ENCODE peak calls at places on chromosomes 11 and 22, in seven cellular contexts. One of them, this sample, is unnamed.

GRCh38 chr11:17386331-17387084 is 2.0 kb downstream of the KCNJ11 start:
- DNase-seq in NCI-H187: peak
- DNase-seq in right atrium auricular region: no peak
- DNase-seq in MM.1S: peak
- DNase-seq in skeletal muscle cell: no peak
- DNase-seq in sciatic nerve: no peak
- DNase-seq in stimulated activated CD4-positive, alpha-beta T cell treated with anti-CD3 and anti-CD28 coated beads, Interleukin-2, amount 100 ng/mL, for 24 hours: peak
- DNase-seq in this sample: no peak

GRCh38 chr11:32018672-32019071 is 72.2 kb upstream of the RCN1 start:
- DNase-seq in right atrium auricular region: no peak
- DNase-seq in sciatic nerve: no peak
- DNase-seq in stimulated activated CD4-positive, alpha-beta T cell treated with anti-CD3 and anti-CD28 coated beads, Interleukin-2, amount 100 ng/mL, for 24 hours: no peak
- DNase-seq in NCI-H187: no peak
- DNase-seq in MM.1S: no peak
- DNase-seq in skeletal muscle cell: no peak
- DNase-seq in this sample: no peak

GRCh38 chr22:50250555-50251471 is at the start of gene HDAC10:
- DNase-seq in sciatic nerve: peak
- DNase-seq in skeletal muscle cell: no peak
- DNase-seq in MM.1S: peak
- DNase-seq in stimulated activated CD4-positive, alpha-beta T cell treated with anti-CD3 and anti-CD28 coated beads, Interleukin-2, amount 100 ng/mL, for 24 hours: peak
- DNase-seq in NCI-H187: no peak
- DNase-seq in right atrium auricular region: no peak
- DNase-seq in this sample: no peak

GRCh38 chr11:86800076-86800955 is at the start of gene PRSS23:
- DNase-seq in right atrium auricular region: no peak
- DNase-seq in sciatic nerve: peak
- DNase-seq in stimulated activated CD4-positive, alpha-beta T cell treated with anti-CD3 and anti-CD28 coated beads, Interleukin-2, amount 100 ng/mL, for 24 hours: peak
- DNase-seq in MM.1S: peak
- DNase-seq in NCI-H187: no peak
- DNase-seq in skeletal muscle cell: no peak
- DNase-seq in this sample: no peak

GRCh38 chr11:105740164-105740903 is 130.5 kb downstream of the GRIA4 start:
- DNase-seq in MM.1S: peak
- DNase-seq in stimulated activated CD4-positive, alpha-beta T cell treated with anti-CD3 and anti-CD28 coated beads, Interleukin-2, amount 100 ng/mL, for 24 hours: no peak
- DNase-seq in right atrium auricular region: no peak
- DNase-seq in NCI-H187: no peak
- DNase-seq in skeletal muscle cell: no peak
- DNase-seq in sciatic nerve: no peak
- DNase-seq in this sample: no peak

GRCh38 chr11:12121504-12121903 is 11.1 kb downstream of the MICAL2 start:
- DNase-seq in sciatic nerve: no peak
- DNase-seq in NCI-H187: no peak
- DNase-seq in right atrium auricular region: no peak
- DNase-seq in MM.1S: no peak
- DNase-seq in skeletal muscle cell: no peak
- DNase-seq in stimulated activated CD4-positive, alpha-beta T cell treated with anti-CD3 and anti-CD28 coated beads, Interleukin-2, amount 100 ng/mL, for 24 hours: no peak
- DNase-seq in this sample: no peak

GRCh38 chr11:61010466-61011238 is 39.2 kb downstream of the CD6 start:
- DNase-seq in NCI-H187: no peak
- DNase-seq in sciatic nerve: no peak
- DNase-seq in MM.1S: no peak
- DNase-seq in right atrium auricular region: no peak
- DNase-seq in skeletal muscle cell: no peak
- DNase-seq in stimulated activated CD4-positive, alpha-beta T cell treated with anti-CD3 and anti-CD28 coated beads, Interleukin-2, amount 100 ng/mL, for 24 hours: no peak
- DNase-seq in this sample: no peak

GRCh38 chr11:57584341-57584740 is 13.1 kb upstream of the SERPING1 start:
- DNase-seq in sciatic nerve: no peak
- DNase-seq in NCI-H187: no peak
- DNase-seq in skeletal muscle cell: no peak
- DNase-seq in right atrium auricular region: no peak
- DNase-seq in MM.1S: no peak
- DNase-seq in stimulated activated CD4-positive, alpha-beta T cell treated with anti-CD3 and anti-CD28 coated beads, Interleukin-2, amount 100 ng/mL, for 24 hours: no peak
- DNase-seq in this sample: no peak

GRCh38 chr11:1826552-1827094 is 8.2 kb upstream of the SYT8 start:
- DNase-seq in skeletal muscle cell: peak
- DNase-seq in stimulated activated CD4-positive, alpha-beta T cell treated with anti-CD3 and anti-CD28 coated beads, Interleukin-2, amount 100 ng/mL, for 24 hours: no peak
- DNase-seq in NCI-H187: no peak
- DNase-seq in right atrium auricular region: no peak
- DNase-seq in MM.1S: no peak
- DNase-seq in sciatic nerve: peak
- DNase-seq in this sample: no peak

GRCh38 chr11:61683961-61684869 is 4.0 kb downstream of the DAGLA start:
- DNase-seq in skeletal muscle cell: no peak
- DNase-seq in right atrium auricular region: no peak
- DNase-seq in sciatic nerve: no peak
- DNase-seq in MM.1S: no peak
- DNase-seq in NCI-H187: no peak
- DNase-seq in stimulated activated CD4-positive, alpha-beta T cell treated with anti-CD3 and anti-CD28 coated beads, Interleukin-2, amount 100 ng/mL, for 24 hours: peak
- DNase-seq in this sample: no peak

GRCh38 chr11:47904808-47905207 is 56.7 kb upstream of the NUP160 start:
- DNase-seq in right atrium auricular region: no peak
- DNase-seq in skeletal muscle cell: no peak
- DNase-seq in NCI-H187: no peak
- DNase-seq in stimulated activated CD4-positive, alpha-beta T cell treated with anti-CD3 and anti-CD28 coated beads, Interleukin-2, amount 100 ng/mL, for 24 hours: no peak
- DNase-seq in sciatic nerve: no peak
- DNase-seq in MM.1S: no peak
- DNase-seq in this sample: no peak

GRCh38 chr11:32333335-32333991 is 101.9 kb downstream of the WT1 start:
- DNase-seq in sciatic nerve: peak
- DNase-seq in right atrium auricular region: peak
- DNase-seq in stimulated activated CD4-positive, alpha-beta T cell treated with anti-CD3 and anti-CD28 coated beads, Interleukin-2, amount 100 ng/mL, for 24 hours: peak
- DNase-seq in MM.1S: no peak
- DNase-seq in skeletal muscle cell: no peak
- DNase-seq in NCI-H187: no peak
- DNase-seq in this sample: no peak